ENCODE peak calls at places on chromosomes 1 and 21, in four cellular contexts. One of them, this sample, is unnamed.

GRCh38 chr1:1169429-1170214 is 4.1 kb upstream of the TTLL10 start:
- DNase-seq in fibroblast of lung: no peak
- DNase-seq in IMR-90: no peak
- DNase-seq in endodermal cell: peak; percentile 45
- DNase-seq in this sample: no peak

GRCh38 chr1:4062992-4063391 is 162.9 kb upstream of the C1orf174 start:
- DNase-seq in IMR-90: no peak
- DNase-seq in endodermal cell: no peak
- DNase-seq in fibroblast of lung: no peak
- DNase-seq in this sample: no peak

GRCh38 chr1:167221804-167222610 is 1.3 kb downstream of the POU2F1 start:
- DNase-seq in IMR-90: peak; percentile 77
- DNase-seq in fibroblast of lung: peak; percentile 66
- DNase-seq in endodermal cell: peak; percentile 87
- DNase-seq in this sample: peak; percentile 92

GRCh38 chr1:238252033-238252802 is 361.5 kb upstream of the ZP4 start:
- DNase-seq in endodermal cell: peak; percentile 91
- DNase-seq in fibroblast of lung: peak; percentile 57
- DNase-seq in IMR-90: peak; percentile 33
- DNase-seq in this sample: no peak

GRCh38 chr1:162942903-162943567 is 82.1 kb upstream of the CCDC190 start:
- DNase-seq in IMR-90: peak; percentile 44
- DNase-seq in fibroblast of lung: peak; percentile 31
- DNase-seq in endodermal cell: no peak
- DNase-seq in this sample: no peak

GRCh38 chr1:182575540-182576149 is 13.4 kb downstream of the RNASEL start:
- DNase-seq in endodermal cell: no peak
- DNase-seq in fibroblast of lung: peak; percentile 72
- DNase-seq in IMR-90: peak; percentile 55
- DNase-seq in this sample: no peak

GRCh38 chr1:22814176-22815042 is 103.8 kb downstream of the EPHB2 start:
- DNase-seq in fibroblast of lung: peak; percentile 58
- DNase-seq in endodermal cell: no peak
- DNase-seq in IMR-90: no peak
- DNase-seq in this sample: no peak

GRCh38 chr1:12184008-12184681 is 17.4 kb downstream of the TNFRSF1B start:
- DNase-seq in fibroblast of lung: peak; percentile 65
- DNase-seq in endodermal cell: no peak
- DNase-seq in IMR-90: peak; percentile 85
- DNase-seq in this sample: peak; percentile 95

GRCh38 chr1:158932171-158932570 is 819 bp downstream of the PYHIN1 start:
- DNase-seq in IMR-90: no peak
- DNase-seq in endodermal cell: no peak
- DNase-seq in fibroblast of lung: no peak
- DNase-seq in this sample: no peak

GRCh38 chr1:107724648-107725047 is 240.3 kb downstream of the VAV3 start:
- DNase-seq in endodermal cell: no peak
- DNase-seq in IMR-90: no peak
- DNase-seq in fibroblast of lung: peak; percentile 63
- DNase-seq in this sample: no peak

GRCh38 chr1:18110968-18111367 is 3.4 kb downstream of the IGSF21 start:
- DNase-seq in IMR-90: no peak
- DNase-seq in endodermal cell: peak; percentile 72
- DNase-seq in fibroblast of lung: no peak
- DNase-seq in this sample: no peak

GRCh38 chr1:83741751-83742150 is 257.2 kb downstream of the TTLL7 start:
- DNase-seq in IMR-90: no peak
- DNase-seq in endodermal cell: no peak
- DNase-seq in fibroblast of lung: no peak
- DNase-seq in this sample: no peak

GRCh38 chr1:22344851-22345560 is 106.6 kb upstream of the ZBTB40 start:
- DNase-seq in endodermal cell: no peak
- DNase-seq in IMR-90: no peak
- DNase-seq in fibroblast of lung: no peak
- DNase-seq in this sample: no peak

GRCh38 chr1:56139786-56140185 is 439.6 kb downstream of the PLPP3 start:
- DNase-seq in endodermal cell: no peak
- DNase-seq in IMR-90: no peak
- DNase-seq in fibroblast of lung: peak; percentile 50
- DNase-seq in this sample: no peak

GRCh38 chr1:108661030-108661609 is at the start of gene HENMT1:
- DNase-seq in IMR-90: peak; percentile 35
- DNase-seq in endodermal cell: peak; percentile 89
- DNase-seq in fibroblast of lung: peak; percentile 79
- DNase-seq in this sample: no peak

GRCh38 chr1:154264454-154264853 is 8.0 kb upstream of the HAX1 start:
- DNase-seq in fibroblast of lung: peak; percentile 36
- DNase-seq in endodermal cell: no peak
- DNase-seq in IMR-90: no peak
- DNase-seq in this sample: no peak

GRCh38 chr1:7207875-7208646 is 422.8 kb downstream of the CAMTA1 start:
- DNase-seq in endodermal cell: peak; percentile 93
- DNase-seq in IMR-90: peak; percentile 73
- DNase-seq in fibroblast of lung: peak; percentile 69
- DNase-seq in this sample: no peak

GRCh38 chr1:162230096-162230495 is 146.6 kb downstream of the SPATA46 start:
- DNase-seq in endodermal cell: peak; percentile 86
- DNase-seq in fibroblast of lung: peak; percentile 23
- DNase-seq in IMR-90: no peak
- DNase-seq in this sample: no peak

GRCh38 chr1:179128520-179128919 is 46.6 kb downstream of the TOR3A start:
- DNase-seq in IMR-90: no peak
- DNase-seq in endodermal cell: no peak
- DNase-seq in fibroblast of lung: peak; percentile 31
- DNase-seq in this sample: no peak

GRCh38 chr1:200184196-200184595 is 156.7 kb downstream of the NR5A2 start:
- DNase-seq in endodermal cell: no peak
- DNase-seq in fibroblast of lung: peak; percentile 64
- DNase-seq in IMR-90: peak; percentile 54
- DNase-seq in this sample: no peak

GRCh38 chr1:95974586-95974985 is 740.6 kb downstream of the RWDD3 start:
- DNase-seq in IMR-90: peak; percentile 3
- DNase-seq in fibroblast of lung: peak; percentile 68
- DNase-seq in endodermal cell: peak; percentile 58
- DNase-seq in this sample: no peak

GRCh38 chr1:103265551-103265950 is 157.2 kb upstream of the COL11A1 start:
- DNase-seq in endodermal cell: no peak
- DNase-seq in IMR-90: peak; percentile 26
- DNase-seq in fibroblast of lung: peak; percentile 82
- DNase-seq in this sample: no peak

GRCh38 chr1:33382651-33383415 is 48.1 kb downstream of the PHC2 start:
- DNase-seq in endodermal cell: no peak
- DNase-seq in IMR-90: no peak
- DNase-seq in fibroblast of lung: peak; percentile 37
- DNase-seq in this sample: no peak

GRCh38 chr1:149844096-149844495 is 55.3 kb upstream of the BOLA1 start:
- DNase-seq in IMR-90: peak; percentile 78
- DNase-seq in endodermal cell: peak; percentile 38
- DNase-seq in fibroblast of lung: peak; percentile 75
- DNase-seq in this sample: no peak

GRCh38 chr1:56916630-56917029 is 49.2 kb downstream of the C8B start:
- DNase-seq in IMR-90: no peak
- DNase-seq in fibroblast of lung: no peak
- DNase-seq in endodermal cell: no peak
- DNase-seq in this sample: no peak

GRCh38 chr1:17661546-17662157 is 93.5 kb upstream of the ACTL8 start:
- DNase-seq in fibroblast of lung: peak; percentile 30
- DNase-seq in IMR-90: peak; percentile 44
- DNase-seq in endodermal cell: peak; percentile 95
- DNase-seq in this sample: no peak

GRCh38 chr1:87887095-87887494 is 558.4 kb downstream of the LMO4 start:
- DNase-seq in IMR-90: no peak
- DNase-seq in endodermal cell: no peak
- DNase-seq in fibroblast of lung: no peak
- DNase-seq in this sample: no peak

GRCh38 chr1:182119631-182120030 is 58.1 kb upstream of the ZNF648 start:
- DNase-seq in endodermal cell: no peak
- DNase-seq in IMR-90: no peak
- DNase-seq in fibroblast of lung: peak; percentile 53
- DNase-seq in this sample: no peak

GRCh38 chr1:56533197-56533596 is 46.2 kb downstream of the PLPP3 start:
- DNase-seq in endodermal cell: no peak
- DNase-seq in IMR-90: no peak
- DNase-seq in fibroblast of lung: no peak
- DNase-seq in this sample: no peak

GRCh38 chr1:114154146-114154962 is 685 bp upstream of the SYT6 start:
- DNase-seq in fibroblast of lung: peak; percentile 29
- DNase-seq in endodermal cell: peak; percentile 87
- DNase-seq in IMR-90: no peak
- DNase-seq in this sample: no peak

GRCh38 chr1:61142726-61143500 is 60.6 kb downstream of the NFIA start:
- DNase-seq in fibroblast of lung: no peak
- DNase-seq in IMR-90: no peak
- DNase-seq in endodermal cell: no peak
- DNase-seq in this sample: no peak

GRCh38 chr1:209645574-209646452 is 6.4 kb downstream of the LAMB3 start:
- DNase-seq in endodermal cell: no peak
- DNase-seq in fibroblast of lung: no peak
- DNase-seq in IMR-90: no peak
- DNase-seq in this sample: no peak

GRCh38 chr1:53346814-53347176 is 18.9 kb upstream of the LRP8 start:
- DNase-seq in fibroblast of lung: no peak
- DNase-seq in IMR-90: no peak
- DNase-seq in endodermal cell: no peak
- DNase-seq in this sample: peak; percentile 67

GRCh38 chr21:34582506-34583150 is 32.3 kb downstream of the RCAN1 start:
- DNase-seq in endodermal cell: peak; percentile 67
- DNase-seq in IMR-90: peak; percentile 65
- DNase-seq in fibroblast of lung: peak; percentile 45
- DNase-seq in this sample: no peak

GRCh38 chr21:26005464-26005863 is 165.1 kb downstream of the APP start:
- DNase-seq in endodermal cell: no peak
- DNase-seq in fibroblast of lung: no peak
- DNase-seq in IMR-90: no peak
- DNase-seq in this sample: no peak
- H3K27ac ChIP-seq in endodermal cell: no peak overlapping the region
- H3K27ac ChIP-seq in fibroblast of lung: no peak overlapping the region
- H3K27ac ChIP-seq in IMR-90: no peak overlapping the region
- H3K27ac ChIP-seq in this sample: no peak overlapping the region

DNA sequence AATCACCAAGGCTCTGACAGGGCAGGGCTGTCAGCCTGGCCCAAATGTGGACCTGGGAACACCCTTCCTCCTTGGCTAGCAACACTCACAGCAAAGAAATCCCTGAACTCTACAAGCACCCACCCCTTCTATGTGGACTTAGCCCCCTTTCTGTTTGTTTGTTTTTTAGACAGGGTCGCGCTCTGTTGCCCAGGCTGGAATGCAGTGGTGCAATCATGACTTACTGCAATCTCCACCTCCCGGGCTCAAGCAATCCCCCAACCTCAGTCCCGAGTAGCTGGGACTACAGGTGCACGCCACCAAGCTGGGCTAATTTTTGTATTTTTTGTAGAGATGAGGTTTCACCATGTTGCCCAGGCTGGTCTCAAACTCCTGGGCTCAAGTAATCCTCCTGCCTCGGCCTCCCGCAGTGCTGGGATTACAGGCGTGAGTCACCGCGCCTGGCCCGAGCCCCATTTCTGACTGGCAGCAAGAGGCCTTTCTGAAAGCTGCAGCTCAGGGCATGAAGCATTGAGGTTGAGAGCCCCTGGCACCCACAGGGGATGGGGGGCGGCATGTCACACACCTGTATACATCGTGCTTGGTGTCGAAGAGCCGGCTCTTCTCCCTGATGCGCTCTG is 16.2 kb downstream of the RIPK4 start:
- DNase-seq in fibroblast of lung: no peak
- DNase-seq in IMR-90: no peak
- DNase-seq in endodermal cell: no peak
- DNase-seq in this sample: no peak
- H3K27ac ChIP-seq in fibroblast of lung: no peak overlapping the region
- H3K27ac ChIP-seq in IMR-90: no peak overlapping the region
- H3K27ac ChIP-seq in endodermal cell: no peak overlapping the region
- H3K27ac ChIP-seq in this sample: no peak overlapping the region

GRCh38 chr1:27879374-27880082 is 7.2 kb downstream of the THEMIS2 start:
- DNase-seq in fibroblast of lung: no peak
- DNase-seq in IMR-90: no peak
- DNase-seq in endodermal cell: no peak
- DNase-seq in this sample: no peak
- H3K27ac ChIP-seq in fibroblast of lung: no peak overlapping the region
- H3K27ac ChIP-seq in IMR-90: no peak overlapping the region
- H3K27ac ChIP-seq in endodermal cell: no peak overlapping the region
- H3K27ac ChIP-seq in this sample: no peak overlapping the region

DNA sequence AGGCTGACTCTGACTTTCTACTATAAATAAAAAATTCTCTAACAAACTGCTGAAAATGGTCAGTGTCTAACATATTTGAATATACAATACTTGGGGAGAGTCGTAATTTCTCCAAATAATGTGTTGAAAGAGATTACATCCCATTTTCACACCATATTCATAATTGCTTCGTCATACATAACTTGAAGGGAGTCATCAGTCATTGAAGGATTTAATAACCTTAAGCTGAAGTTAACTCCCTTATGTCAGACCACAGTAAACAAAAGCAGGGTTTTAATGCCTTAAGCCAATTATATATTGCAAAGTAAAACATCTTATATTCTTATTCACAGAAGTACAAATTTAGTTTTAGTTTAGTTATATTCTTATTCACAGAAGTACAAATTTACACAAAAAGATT is 129.9 kb downstream of the RERE start:
- DNase-seq in IMR-90: no peak
- DNase-seq in fibroblast of lung: no peak
- DNase-seq in endodermal cell: no peak
- DNase-seq in this sample: no peak
- H3K27ac ChIP-seq in IMR-90: no peak overlapping the region
- H3K27ac ChIP-seq in fibroblast of lung: peak overlapping the region; percentile 29
- H3K27ac ChIP-seq in endodermal cell: no peak overlapping the region
- H3K27ac ChIP-seq in this sample: peak overlapping the region; percentile 53

DNA sequence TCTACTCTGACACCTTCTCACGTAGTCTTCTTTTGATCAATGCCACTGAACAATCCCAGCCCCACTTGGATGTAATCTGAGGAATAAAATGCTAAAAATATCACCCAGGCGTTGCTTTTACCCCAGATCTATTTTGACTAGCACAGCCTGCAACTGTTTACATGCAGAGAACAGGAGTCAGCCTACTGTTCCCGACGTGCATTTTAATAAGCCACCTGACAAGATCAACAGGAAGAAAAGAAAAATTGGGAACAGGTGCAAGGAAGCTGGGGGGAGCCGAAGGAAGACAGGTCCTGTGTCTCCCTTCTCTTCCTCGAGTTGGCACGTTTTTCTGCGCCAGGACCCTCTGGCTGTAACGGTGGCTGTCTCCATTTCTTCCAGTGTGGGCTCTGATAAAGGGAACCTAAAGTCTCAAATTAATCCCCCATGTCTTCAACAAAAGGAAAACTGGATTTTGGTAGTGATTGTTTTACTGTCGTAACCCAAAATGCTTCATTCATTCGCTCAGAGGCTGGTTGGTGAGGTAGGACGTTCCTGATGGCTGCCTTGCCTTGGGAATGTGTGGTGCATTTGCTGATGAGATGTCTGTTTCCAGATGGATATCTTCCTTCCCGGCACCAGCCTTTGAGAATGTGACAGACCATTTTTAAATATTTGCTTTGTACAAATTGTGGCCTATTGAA is 117.3 kb downstream of the C1orf21 start:
- DNase-seq in fibroblast of lung: no peak
- DNase-seq in endodermal cell: no peak
- DNase-seq in IMR-90: no peak
- DNase-seq in this sample: no peak
- H3K27ac ChIP-seq in fibroblast of lung: no peak overlapping the region
- H3K27ac ChIP-seq in endodermal cell: peak overlapping the region; percentile 44
- H3K27ac ChIP-seq in IMR-90: no peak overlapping the region
- H3K27ac ChIP-seq in this sample: no peak overlapping the region

GRCh38 chr21:37631319-37632117 is 264.9 kb downstream of the DYRK1A start:
- DNase-seq in IMR-90: no peak
- DNase-seq in endodermal cell: peak; percentile 72
- DNase-seq in fibroblast of lung: no peak
- DNase-seq in this sample: no peak
- H3K27ac ChIP-seq in IMR-90: no peak overlapping the region
- H3K27ac ChIP-seq in endodermal cell: peak overlapping the region; percentile 59
- H3K27ac ChIP-seq in fibroblast of lung: no peak overlapping the region
- H3K27ac ChIP-seq in this sample: no peak overlapping the region